ENCODE peak calls at places on chromosomes 12 and 14, in seven cellular contexts. K is IMR-90, P is psoas muscle, B is coronary artery, W is AG04450, J is heart right ventricle, D is GM12878. A is an unnamed sample.

GRCh38 chr12:17829813-17830212 is 260.2 kb downstream of the RERGL start:
- DNase-seq in B (no peak), D (no peak), P (no peak), W (no peak), K (no peak), J (no peak), A (no peak)

GRCh38 chr12:117875652-117876491 is 92.9 kb downstream of the KSR2 start:
- DNase-seq in K (peak), W (no peak), D (no peak), B (no peak), P (peak), J (no peak), A (no peak)

GRCh38 chr14:76776306-76777251 is 15.3 kb downstream of the VASH1 start:
- DNase-seq in K (no peak), J (peak), P (no peak), B (no peak), W (no peak), D (no peak), A (no peak)

GRCh38 chr12:96034631-96035282 is 630 bp downstream of the LTA4H start:
- DNase-seq in W (no peak), P (no peak), D (no peak), B (no peak), J (no peak), K (peak), A (no peak)

GRCh38 chr12:107102294-107102693 is 8.9 kb upstream of the CRY1 start:
- DNase-seq in P (no peak), D (no peak), W (no peak), B (no peak), K (no peak), J (no peak), A (no peak)

GRCh38 chr12:88836156-88836555 is 255.9 kb upstream of the KITLG start:
- DNase-seq in K (no peak), B (no peak), J (no peak), P (no peak), D (no peak), W (no peak), A (no peak)

GRCh38 chr14:96400495-96400894 is 8.6 kb downstream of the AK7 start:
- DNase-seq in K (no peak), B (no peak), W (no peak), J (no peak), D (no peak), P (no peak), A (no peak)

GRCh38 chr12:6342140-6342889 is 439 bp upstream of the TNFRSF1A start:
- DNase-seq in K (no peak), P (no peak), B (no peak), D (no peak), J (no peak), W (no peak), A (no peak)

GRCh38 chr12:70576341-70577282 is 60.6 kb downstream of the PTPRB start:
- DNase-seq in D (peak), P (no peak), B (no peak), W (peak), J (no peak), K (peak), A (peak)

GRCh38 chr14:64232944-64233343 is 61.2 kb downstream of the ESR2 start:
- DNase-seq in P (no peak), B (no peak), W (no peak), K (no peak), D (no peak), J (no peak), A (no peak)

GRCh38 chr12:111775205-111776193 is 8.8 kb downstream of the ALDH2 start:
- DNase-seq in D (peak), W (peak), B (peak), P (peak), K (peak), J (peak), A (no peak)

GRCh38 chr14:49017451-49017850 is 568.7 kb downstream of the RPS29 start:
- DNase-seq in P (no peak), B (no peak), D (no peak), W (no peak), K (no peak), J (no peak), A (no peak)

GRCh38 chr14:62027958-62028357 is 265.7 kb downstream of the SNAPC1 start:
- DNase-seq in D (no peak), B (no peak), W (no peak), K (no peak), P (no peak), J (no peak), A (no peak)

GRCh38 chr12:57319678-57320469 is 68.9 kb upstream of the STAC3 start:
- DNase-seq in K (no peak), J (peak), B (no peak), D (no peak), W (no peak), P (no peak), A (no peak)
- H3K27ac ChIP-seq in K (no peak), J (no peak), B (no peak), D (no peak), W (no peak), P (no peak), A (peak)

GRCh38 chr14:104690266-104690711 is 871 bp downstream of the INF2 start:
- DNase-seq in B (no peak), W (no peak), J (no peak), P (no peak), D (no peak), K (no peak), A (no peak)

GRCh38 chr14:104691546-104692260 is 2.3 kb downstream of the INF2 start:
- DNase-seq in P (no peak), B (no peak), D (no peak), W (no peak), K (no peak), J (no peak), A (no peak)

GRCh38 chr14:104692261-104692938 is 3.0 kb downstream of the INF2 start:
- DNase-seq in J (no peak), K (no peak), W (no peak), B (no peak), P (no peak), D (no peak), A (no peak)

GRCh38 chr14:104689620-104690265 is 325 bp downstream of the INF2 start:
- DNase-seq in D (no peak), P (no peak), B (no peak), J (no peak), K (no peak), W (no peak), A (no peak)

DNA sequence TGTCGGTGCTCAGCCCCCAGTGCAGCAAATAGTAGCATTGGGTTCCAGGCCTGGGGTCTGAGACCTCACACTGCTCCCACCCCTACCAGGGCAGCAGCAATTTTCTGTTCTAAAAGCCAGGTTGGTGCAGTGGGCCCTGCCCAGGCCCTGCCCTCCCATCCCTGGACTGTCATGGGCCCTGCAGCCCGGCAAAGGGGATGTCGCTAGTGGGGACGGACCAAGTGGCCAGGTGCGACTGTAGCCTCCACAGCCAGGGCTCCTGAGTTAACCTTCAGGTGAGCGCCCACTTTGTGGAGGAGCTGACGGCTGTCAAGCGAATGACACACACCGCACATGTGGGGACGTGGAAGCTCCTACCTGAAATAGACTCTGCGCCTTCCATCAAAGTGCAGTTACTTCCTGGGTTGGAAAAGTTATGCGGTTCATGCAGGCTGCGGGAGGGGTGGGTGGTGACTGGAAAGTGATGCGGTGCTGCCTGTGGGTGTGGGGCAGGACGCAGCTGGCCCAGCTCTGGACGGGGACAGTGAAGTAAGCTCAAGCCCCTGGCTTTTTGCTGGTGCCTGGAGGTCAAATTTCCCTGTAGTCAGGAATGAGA is 1.5 kb downstream of the INF2 start:
- DNase-seq in B (no peak), K (no peak), J (no peak), W (no peak), D (no peak), P (no peak), A (no peak)
- H3K4me3 ChIP-seq in B (peak), K (peak), J (peak), W (peak), D (peak), P (peak), A (peak)

GRCh38 chr12:121577443-121578180 is 3.2 kb downstream of the KDM2B start:
- DNase-seq in P (no peak), K (no peak), W (no peak), J (no peak), D (no peak), B (no peak), A (no peak)

GRCh38 chr12:121578230-121579189 is 2.3 kb downstream of the KDM2B start:
- DNase-seq in J (no peak), D (no peak), P (peak), W (no peak), K (peak), B (peak), A (no peak)

GRCh38 chr12:121575952-121576615 is 4.7 kb downstream of the KDM2B start:
- DNase-seq in P (no peak), W (no peak), B (no peak), J (no peak), K (no peak), D (no peak), A (no peak)

GRCh38 chr12:121575051-121575450 is 5.8 kb downstream of the KDM2B start:
- DNase-seq in W (no peak), K (no peak), D (no peak), J (no peak), P (no peak), B (no peak), A (no peak)

DNA sequence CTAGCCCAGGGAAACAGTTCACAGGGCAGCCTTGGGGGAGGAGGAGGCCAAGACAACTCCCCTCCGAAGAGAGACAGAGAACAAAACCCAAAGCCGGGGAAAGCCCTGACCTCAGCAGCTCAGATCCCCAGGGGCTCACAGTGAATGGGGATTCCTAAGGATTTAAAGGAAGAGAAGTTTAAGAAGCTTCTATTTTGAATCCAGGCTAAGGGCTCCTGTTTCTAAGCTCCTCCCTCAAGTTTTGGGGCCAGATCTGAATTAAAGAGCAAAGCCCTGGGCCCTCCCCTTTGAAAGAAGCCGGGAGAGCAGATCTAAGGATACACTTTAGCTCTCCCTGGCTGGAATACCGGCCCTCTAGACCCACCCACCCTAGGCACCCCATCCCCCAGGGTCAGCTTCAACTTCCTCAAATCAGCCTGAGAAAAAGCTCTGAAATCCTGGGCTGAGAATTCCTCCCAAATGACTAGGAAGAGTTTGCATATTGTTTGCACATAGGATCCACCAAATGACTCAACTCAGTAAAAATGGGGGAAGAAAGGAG is 3.9 kb downstream of the KDM2B start:
- DNase-seq in D (no peak), P (no peak), J (no peak), B (no peak), W (peak), K (peak), A (no peak)
- H3K27ac ChIP-seq in D (peak), P (peak), J (peak), B (peak), W (peak), K (peak), A (peak)

DNA sequence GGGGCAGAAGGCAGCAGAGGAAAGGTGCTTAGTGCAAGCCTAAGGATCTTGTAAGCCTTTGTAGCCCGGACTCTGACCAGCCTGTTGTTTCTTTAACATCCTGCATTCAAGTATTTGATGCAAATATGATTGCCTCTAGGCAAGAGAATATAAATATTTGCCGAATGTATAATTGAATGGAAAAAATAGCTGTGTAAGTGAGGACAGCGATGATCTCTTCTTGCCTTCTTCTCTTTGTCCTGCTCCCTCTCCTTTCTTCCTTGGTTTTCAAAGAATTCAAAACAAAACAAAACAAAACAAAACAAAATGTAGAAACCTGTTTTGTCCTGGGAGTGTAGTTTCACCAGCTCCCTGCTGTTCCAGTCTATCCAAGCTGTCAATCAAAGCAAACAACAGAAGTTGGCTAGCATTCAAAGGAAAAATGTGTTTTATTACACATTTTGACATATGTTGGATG is 74.9 kb upstream of the CPM start:
- DNase-seq in D (no peak), K (no peak), W (no peak), P (no peak), B (no peak), J (no peak), A (no peak)
- H3K4me3 ChIP-seq in D (no peak), K (peak), W (peak), P (no peak), B (no peak), J (no peak), A (peak)

GRCh38 chr14:72169521-72169920 is 237.3 kb downstream of the RGS6 start:
- DNase-seq in P (no peak), J (no peak), D (no peak), K (no peak), W (no peak), B (no peak), A (no peak)

GRCh38 chr14:72177246-72177645 is 245.0 kb downstream of the RGS6 start:
- DNase-seq in W (no peak), D (no peak), K (no peak), P (peak), J (peak), B (no peak), A (peak)

GRCh38 chr14:72172075-72172474 is 239.8 kb downstream of the RGS6 start:
- DNase-seq in D (no peak), K (no peak), B (no peak), J (no peak), W (no peak), P (no peak), A (no peak)

GRCh38 chr14:72173038-72173720 is 240.9 kb downstream of the RGS6 start:
- DNase-seq in D (no peak), W (no peak), K (no peak), J (no peak), P (no peak), B (no peak), A (no peak)

GRCh38 chr14:72172597-72172996 is 240.4 kb downstream of the RGS6 start:
- DNase-seq in B (no peak), W (no peak), D (no peak), P (no peak), K (no peak), J (no peak), A (no peak)
- H3K27ac ChIP-seq in B (no peak), W (no peak), D (no peak), P (no peak), K (no peak), J (no peak), A (no peak)

GRCh38 chr12:49916129-49916919 is 12.6 kb upstream of the FAIM2 start:
- DNase-seq in D (no peak), K (no peak), J (no peak), B (peak), P (no peak), W (no peak), A (no peak)
- H3K4me3 ChIP-seq in D (no peak), K (no peak), J (no peak), B (no peak), P (no peak), W (no peak), A (no peak)